ENCODE peak calls at places on chromosomes 6 and 20, in five cellular contexts. Q is transverse colon; Z is HepG2; B is mesenchymal stem cell; T is naive thymus-derived CD4-positive, alpha-beta T cell. N is an unnamed sample. For H3K4me1, the result is how much of the 10 kb centered on the place peaks cover.

GRCh38 chr6:146595981-146596731 is 2.6 kb upstream of the ADGB start:
- DNase-seq in Z (no peak), Q (no peak), T (no peak), B (no peak), N (peak)

GRCh38 chr6:73285674-73286283 is 22.8 kb upstream of the KHDC1 start:
- DNase-seq in Z (peak), T (no peak), Q (no peak), B (peak), N (peak)

GRCh38 chr20:3042621-3043020 is 801 bp upstream of the GNRH2 start:
- DNase-seq in B (no peak), Q (no peak), T (no peak), Z (no peak), N (no peak)

GRCh38 chr20:44990425-44990824 is 24.1 kb downstream of the STK4 start:
- DNase-seq in T (no peak), Q (no peak), B (peak), Z (no peak), N (peak)

GRCh38 chr6:137547601-137548000 is 53.4 kb upstream of the OLIG3 start:
- DNase-seq in B (no peak), Z (no peak), T (no peak), Q (no peak), N (no peak)

GRCh38 chr6:115358616-115359015 is 702.1 kb downstream of the FRK start:
- DNase-seq in T (no peak), B (no peak), Z (no peak), Q (no peak), N (no peak)

GRCh38 chr6:42136508-42137191 is 5.8 kb downstream of the C6orf132 start:
- DNase-seq in Z (peak), Q (peak), T (no peak), B (peak), N (peak)

GRCh38 chr6:16827627-16828026 is 66.4 kb upstream of the ATXN1 start:
- DNase-seq in Z (no peak), B (no peak), Q (no peak), T (no peak), N (no peak)

GRCh38 chr20:4946585-4947378 is 54.5 kb downstream of the SLC23A2 start:
- DNase-seq in Z (no peak), T (no peak), B (no peak), Q (no peak), N (no peak)

GRCh38 chr20:62476074-62476838 is 461 bp upstream of the GATA5 start:
- DNase-seq in Z (no peak), B (no peak), Q (no peak), T (no peak), N (no peak)

GRCh38 chr20:47139934-47140333 is 216.6 kb downstream of the ZMYND8 start:
- DNase-seq in Q (no peak), B (no peak), Z (peak), T (no peak), N (no peak)

GRCh38 chr20:20212675-20213096 is 155.2 kb upstream of the INSM1 start:
- DNase-seq in Q (no peak), Z (no peak), B (no peak), T (no peak), N (no peak)

GRCh38 chr20:51077601-51078000 is 54.7 kb upstream of the KCNG1 start:
- DNase-seq in Z (no peak), B (no peak), T (no peak), Q (no peak), N (no peak)

GRCh38 chr20:63521602-63522001 is 1.0 kb downstream of the PPDPF start:
- DNase-seq in Z (no peak), T (no peak), Q (no peak), B (peak), N (no peak)

GRCh38 chr20:34997171-34997570 is 41.5 kb downstream of the MYH7B start:
- DNase-seq in Z (no peak), B (no peak), T (no peak), Q (peak), N (no peak)

GRCh38 chr6:73579389-73579788 is 58.6 kb upstream of the EEF1A1 start:
- DNase-seq in T (no peak), Q (no peak), B (no peak), Z (no peak), N (no peak)

GRCh38 chr20:17229256-17229655 is 2.4 kb downstream of the PCSK2 start:
- DNase-seq in T (no peak), Q (no peak), Z (no peak), B (no peak), N (no peak)

GRCh38 chr20:22861990-22862389 is 173.1 kb upstream of the SSTR4 start:
- DNase-seq in Z (no peak), B (no peak), T (no peak), Q (no peak), N (no peak)

GRCh38 chr20:46348972-46349741 is 40.9 kb upstream of the CDH22 start:
- DNase-seq in B (peak), Q (peak), T (peak), Z (peak), N (peak)

GRCh38 chr20:10306440-10307358 is 88.1 kb downstream of the SNAP25 start:
- DNase-seq in Q (no peak), B (peak), T (no peak), Z (no peak), N (peak)

GRCh38 chr20:1777476-1777820 is 117.8 kb upstream of the SIRPA start:
- DNase-seq in B (no peak), T (no peak), Z (no peak), Q (no peak), N (no peak)

GRCh38 chr6:157879034-157879872 is 56.2 kb downstream of the SNX9 start:
- DNase-seq in Z (no peak), Q (no peak), B (no peak), T (no peak), N (no peak)

GRCh38 chr6:13624871-13625288 is 9.7 kb downstream of the NOL7 start:
- DNase-seq in B (peak), T (peak), Q (no peak), Z (peak), N (peak)

GRCh38 chr6:46113370-46113769 is 16.4 kb upstream of the ENPP4 start:
- DNase-seq in Q (peak), T (no peak), B (no peak), Z (no peak), N (no peak)

GRCh38 chr6:47371139-47371874 is 61.6 kb upstream of the TNFRSF21 start:
- DNase-seq in T (no peak), Q (no peak), Z (no peak), B (no peak), N (no peak)

GRCh38 chr6:168060521-168060931 is 18.5 kb downstream of the FRMD1 start:
- DNase-seq in T (no peak), Q (peak), Z (peak), B (peak), N (peak)

GRCh38 chr6:50380409-50381105 is 330.8 kb upstream of the DEFB112 start:
- DNase-seq in T (no peak), Q (no peak), Z (no peak), B (no peak), N (peak)

GRCh38 chr6:162777091-162777490 is 49.3 kb downstream of the PACRG start:
- DNase-seq in B (no peak), T (no peak), Q (no peak), Z (no peak), N (no peak)

GRCh38 chr6:119119989-119120388 is 41.5 kb upstream of the FAM184A start:
- DNase-seq in Q (no peak), B (peak), Z (no peak), T (no peak), N (peak)

GRCh38 chr6:158041370-158041769 is 59.7 kb downstream of the SYNJ2 start:
- DNase-seq in Q (no peak), T (no peak), B (peak), Z (no peak), N (no peak)

GRCh38 chr6:49849121-49849907 is 17.0 kb downstream of the CRISP1 start:
- DNase-seq in Q (no peak), B (peak), Z (peak), T (no peak), N (peak)

GRCh38 chr6:111427341-111428116 is 55.5 kb downstream of the REV3L start:
- DNase-seq in T (no peak), Z (peak), B (peak), Q (no peak), N (no peak)

GRCh38 chr6:169323221-169323620 is 69.6 kb upstream of the THBS2 start:
- DNase-seq in B (no peak), Z (no peak), Q (no peak), T (no peak), N (no peak)

GRCh38 chr6:31579546-31580445 is 2.4 kb downstream of the LTB start:
- DNase-seq in T (no peak), B (no peak), Q (no peak), Z (no peak), N (no peak)

GRCh38 chr20:19993937-19994667 is 23.1 kb upstream of the NAA20 start:
- DNase-seq in T (no peak), B (peak), Q (no peak), Z (no peak), N (no peak)

DNA sequence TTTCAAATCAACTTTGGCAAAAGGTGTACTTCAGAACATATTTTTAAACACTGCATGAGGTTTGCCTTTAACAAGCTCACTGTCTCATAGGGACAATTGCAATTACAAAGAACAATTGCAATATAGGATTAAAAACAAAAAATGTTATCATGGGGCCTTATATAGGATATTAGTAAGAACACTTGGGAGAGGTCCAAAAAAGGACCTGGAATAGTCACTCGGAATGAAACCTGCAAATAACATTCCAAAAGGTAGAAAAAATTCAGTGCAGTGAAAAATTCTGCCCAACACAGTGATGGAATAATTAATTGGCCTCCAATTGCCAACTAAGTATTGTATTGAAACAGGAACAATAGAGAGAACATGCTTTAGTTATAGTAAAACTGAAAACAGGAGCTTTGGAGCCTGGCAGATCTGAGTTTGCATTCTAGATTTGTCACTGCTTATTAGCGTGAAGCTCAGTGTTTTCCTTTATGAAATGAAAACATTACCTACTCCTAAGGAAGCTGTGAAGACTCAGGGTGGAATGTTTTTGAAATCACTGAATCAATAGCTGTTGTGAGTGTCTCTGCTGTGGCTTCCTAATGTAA is 172.6 kb upstream of the BMP5 start:
- DNase-seq in Q (no peak), B (no peak), Z (no peak), T (no peak), N (no peak)
- H3K4me1 ChIP-seq in Q (under half), B (under half), Z (under half), T (under half), N (under half)

GRCh38 chr6:52664991-52665686 is 5.8 kb upstream of the TMEM14A start:
- DNase-seq in B (peak), Z (no peak), Q (no peak), T (no peak), N (no peak)
- H3K4me1 ChIP-seq in B (under half), Z (half or more), Q (under half), T (under half), N (under half)

DNA sequence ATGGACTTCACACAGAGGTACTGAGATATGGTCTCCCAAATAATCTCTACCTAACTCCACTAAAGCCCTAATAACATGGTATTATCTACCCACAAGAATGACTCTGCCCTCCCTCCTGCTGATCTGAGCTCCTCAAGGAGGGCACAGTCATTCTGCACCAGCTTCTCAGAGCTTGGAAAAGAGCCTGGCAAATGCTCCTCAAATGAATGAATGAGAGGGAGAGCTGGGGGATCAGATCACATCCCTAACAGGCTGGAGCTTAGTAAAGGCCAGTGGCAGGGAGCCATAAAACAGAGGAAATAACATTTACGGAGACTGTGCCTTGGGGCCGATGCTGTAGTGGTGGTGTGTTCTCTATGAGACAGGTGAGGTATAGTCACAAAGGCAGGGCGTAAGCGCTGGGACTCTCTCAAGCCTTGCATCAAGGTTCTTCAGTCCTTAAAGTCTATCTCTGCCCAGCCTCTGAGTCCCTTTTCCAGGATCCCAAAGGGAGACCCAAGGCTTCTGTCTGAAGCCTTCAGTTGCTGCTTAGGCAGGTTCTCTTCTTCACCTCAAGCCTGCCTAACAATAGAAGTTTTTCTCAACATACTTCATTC is 7.2 kb upstream of the NNAT start:
- DNase-seq in B (no peak), T (no peak), Q (no peak), Z (no peak), N (no peak)
- H3K4me1 ChIP-seq in B (under half), T (under half), Q (under half), Z (under half), N (under half)

GRCh38 chr20:43855803-43856202 is 58.8 kb upstream of the TOX2 start:
- DNase-seq in Z (no peak), B (no peak), T (no peak), Q (no peak), N (no peak)
- H3K4me1 ChIP-seq in Z (under half), B (under half), T (under half), Q (under half), N (under half)

DNA sequence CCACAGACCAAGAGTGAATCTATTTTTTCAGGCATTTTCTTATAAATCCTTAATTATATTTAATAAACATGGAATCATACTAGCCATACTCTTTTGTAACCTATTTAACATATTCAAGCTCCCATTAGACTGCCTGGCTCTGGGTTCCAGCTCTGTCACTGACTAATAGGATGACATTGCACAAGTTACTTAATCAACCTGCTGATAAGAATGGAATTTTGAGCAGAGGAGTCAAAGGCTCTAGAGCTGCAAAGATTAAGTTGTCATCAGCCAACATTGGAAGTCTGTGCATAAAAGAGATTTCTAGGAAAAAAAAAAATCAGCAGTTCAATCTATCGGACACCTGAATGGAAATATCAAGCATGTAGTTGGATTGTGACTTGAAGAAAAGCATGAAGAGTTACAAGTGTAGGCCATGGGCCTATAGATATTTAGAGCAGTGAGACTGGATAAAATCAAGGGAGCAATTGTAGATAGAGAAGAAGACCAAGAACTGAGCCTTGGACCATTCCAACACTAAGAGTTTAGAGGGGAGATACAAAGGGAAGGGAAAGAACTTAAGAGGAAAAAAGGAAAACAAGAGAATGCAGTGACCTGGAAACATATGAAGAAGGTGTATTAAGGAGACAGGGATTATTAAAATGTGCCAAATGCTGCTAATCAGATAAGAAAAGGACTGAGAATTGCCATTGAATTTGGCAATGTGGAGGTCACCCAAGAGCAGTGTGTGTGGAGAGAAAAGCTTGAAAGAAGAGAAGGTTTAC is 11.0 kb upstream of the HINT3 start:
- DNase-seq in T (no peak), Z (peak), B (peak), Q (no peak), N (peak)
- H3K4me1 ChIP-seq in T (under half), Z (half or more), B (under half), Q (under half), N (under half)

GRCh38 chr20:15700147-15700765 is 873.0 kb downstream of the KIF16B start:
- DNase-seq in Z (no peak), T (no peak), Q (no peak), B (no peak), N (no peak)

GRCh38 chr20:15702161-15702560 is 871.1 kb downstream of the KIF16B start:
- DNase-seq in Z (no peak), T (no peak), Q (no peak), B (no peak), N (no peak)

GRCh38 chr20:15703171-15703911 is 869.9 kb downstream of the KIF16B start:
- DNase-seq in Q (no peak), T (no peak), Z (peak), B (no peak), N (no peak)

GRCh38 chr20:15699431-15700146 is 873.7 kb downstream of the KIF16B start:
- DNase-seq in Q (no peak), B (no peak), T (no peak), Z (no peak), N (no peak)
- H3K4me1 ChIP-seq in Q (under half), B (under half), T (under half), Z (under half), N (under half)